ENCODE peak calls at places on chromosomes 5 and 9, in four cellular contexts. U, X, Z and V are unnamed samples.

GRCh38 chr5:87770601-87771121 is 357.9 kb upstream of the CCNH start:
- DNase-seq in U (no peak), Z (no peak), X (no peak), V (no peak)

GRCh38 chr5:126198509-126198908 is 224.7 kb upstream of the GRAMD2B start:
- DNase-seq in X (no peak), Z (no peak), U (peak), V (no peak)

GRCh38 chr5:32225445-32225844 is 51.3 kb upstream of the GOLPH3 start:
- DNase-seq in X (no peak), Z (no peak), U (no peak), V (peak)

GRCh38 chr9:7166074-7166473 is 408.3 kb downstream of the KDM4C start:
- DNase-seq in U (no peak), Z (no peak), X (no peak), V (no peak)

GRCh38 chr5:117394506-117395157 is 820.0 kb upstream of the SEMA6A start:
- DNase-seq in X (no peak), U (no peak), Z (no peak), V (peak)

GRCh38 chr9:21551401-21551800 is 69.3 kb upstream of the IFNE start:
- DNase-seq in X (no peak), Z (no peak), U (no peak), V (no peak)

GRCh38 chr5:123116063-123116462 is 27.0 kb downstream of the PRDM6 start:
- DNase-seq in U (no peak), X (no peak), Z (no peak), V (peak)

GRCh38 chr9:93304574-93305496 is 120.9 kb downstream of the WNK2 start:
- DNase-seq in U (no peak), X (peak), Z (no peak), V (peak)

GRCh38 chr9:136944519-136945332 is at the start of the genes C8G and FBXW5:
- DNase-seq in U (peak), X (peak), Z (peak), V (peak)